ENCODE peak calls at places on chromosomes 13 and 19, in five cellular contexts. K is neuronal stem cell, F is H1, Z is mesenchymal stem cell, A is trophoblast cell. B is an unnamed sample.

GRCh38 chr13:29456419-29456818 is 139.1 kb downstream of the SLC7A1 start:
- DNase-seq in F (no peak), A (no peak), K (no peak), Z (no peak), B (no peak)

GRCh38 chr19:58044391-58044790 is 10.6 kb downstream of the ZSCAN1 start:
- DNase-seq in K (no peak), F (no peak), Z (no peak), A (no peak), B (no peak)

GRCh38 chr13:32622827-32623226 is 36.6 kb downstream of the PDS5B start:
- DNase-seq in F (no peak), K (no peak), Z (no peak), A (no peak), B (no peak)

GRCh38 chr19:29680447-29680846 is 15.2 kb downstream of the PLEKHF1 start:
- DNase-seq in K (no peak), Z (no peak), A (no peak), F (no peak), B (no peak)

GRCh38 chr13:72959643-72960042 is 99.2 kb upstream of the KLF5 start:
- DNase-seq in K (no peak), A (peak; percentile 24), F (no peak), Z (no peak), B (no peak)

GRCh38 chr19:16850133-16850532 is 20.9 kb downstream of the SIN3B start:
- DNase-seq in K (no peak), Z (peak; percentile 47), A (no peak), F (no peak), B (no peak)

GRCh38 chr13:59301166-59301551 is 862.6 kb downstream of the DIAPH3 start:
- DNase-seq in F (no peak), A (peak; percentile 39), Z (no peak), K (no peak), B (no peak)

GRCh38 chr13:89900104-89900760 is 1447.3 kb upstream of the MIR17HG start:
- DNase-seq in F (no peak), A (no peak), K (no peak), Z (no peak), B (no peak)

GRCh38 chr13:29594710-29595379 is 643 bp downstream of the SLC7A1 start:
- DNase-seq in F (no peak), K (peak; percentile 29), Z (peak; percentile 74), A (peak; percentile 83), B (no peak)

GRCh38 chr13:26743971-26744370 is 16.6 kb downstream of the GPR12 start:
- DNase-seq in K (no peak), Z (no peak), F (no peak), A (no peak), B (no peak)

GRCh38 chr13:38637576-38637975 is 49.3 kb upstream of the FREM2 start:
- DNase-seq in A (no peak), F (no peak), Z (no peak), K (no peak), B (no peak)

GRCh38 chr13:76854894-76855293 is 31.3 kb downstream of the KCTD12 start:
- DNase-seq in F (no peak), Z (peak; percentile 12), A (peak; percentile 96), K (no peak), B (no peak)

GRCh38 chr13:111382877-111383276 is 62.4 kb downstream of the TEX29 start:
- DNase-seq in K (no peak), F (no peak), A (no peak), Z (no peak), B (peak; percentile 11)

GRCh38 chr13:82879921-82880320 is 1002.4 kb downstream of the SLITRK1 start:
- DNase-seq in K (peak; percentile 6), Z (no peak), A (no peak), F (no peak), B (no peak)

GRCh38 chr19:44624840-44625354 is 11.5 kb downstream of the IGSF23 start:
- DNase-seq in F (no peak), K (no peak), Z (no peak), A (no peak), B (no peak)
- H2BK12ac ChIP-seq in F (no peak overlapping the region), K (no peak overlapping the region), Z (no peak overlapping the region), A (no peak overlapping the region), B (no peak overlapping the region)

GRCh38 chr19:10107254-10107653 is 1.1 kb downstream of the PPAN start:
- DNase-seq in Z (no peak), F (no peak), A (no peak), K (no peak), B (no peak)
- H2BK12ac ChIP-seq in Z (no peak overlapping the region), F (no peak overlapping the region), A (no peak overlapping the region), K (no peak overlapping the region), B (no peak overlapping the region)

DNA sequence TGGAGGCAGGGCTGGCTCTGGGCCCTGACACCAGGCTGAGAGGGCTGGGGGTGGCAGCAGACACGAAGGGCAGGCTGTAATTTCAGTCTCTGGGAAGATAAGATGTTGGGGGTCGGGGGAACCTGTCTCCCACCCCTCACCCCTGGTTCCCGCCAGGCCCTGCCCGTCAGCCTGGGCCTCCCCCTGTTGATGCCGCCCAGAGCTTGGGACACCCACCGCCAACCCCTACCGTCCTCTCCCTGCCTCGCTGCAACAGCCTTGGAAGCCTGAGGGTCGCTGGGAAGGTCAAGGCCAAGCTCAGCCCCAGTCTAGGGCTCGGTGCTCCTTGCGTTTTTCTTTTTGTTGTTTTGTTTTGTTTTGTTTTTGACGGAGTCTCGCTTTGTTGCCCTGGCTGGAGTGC is 14.5 kb downstream of the PALM start:
- DNase-seq in Z (no peak), F (no peak), A (no peak), K (no peak), B (no peak)
- H2BK12ac ChIP-seq in Z (no peak overlapping the region), F (no peak overlapping the region), A (no peak overlapping the region), K (no peak overlapping the region), B (no peak overlapping the region)

DNA sequence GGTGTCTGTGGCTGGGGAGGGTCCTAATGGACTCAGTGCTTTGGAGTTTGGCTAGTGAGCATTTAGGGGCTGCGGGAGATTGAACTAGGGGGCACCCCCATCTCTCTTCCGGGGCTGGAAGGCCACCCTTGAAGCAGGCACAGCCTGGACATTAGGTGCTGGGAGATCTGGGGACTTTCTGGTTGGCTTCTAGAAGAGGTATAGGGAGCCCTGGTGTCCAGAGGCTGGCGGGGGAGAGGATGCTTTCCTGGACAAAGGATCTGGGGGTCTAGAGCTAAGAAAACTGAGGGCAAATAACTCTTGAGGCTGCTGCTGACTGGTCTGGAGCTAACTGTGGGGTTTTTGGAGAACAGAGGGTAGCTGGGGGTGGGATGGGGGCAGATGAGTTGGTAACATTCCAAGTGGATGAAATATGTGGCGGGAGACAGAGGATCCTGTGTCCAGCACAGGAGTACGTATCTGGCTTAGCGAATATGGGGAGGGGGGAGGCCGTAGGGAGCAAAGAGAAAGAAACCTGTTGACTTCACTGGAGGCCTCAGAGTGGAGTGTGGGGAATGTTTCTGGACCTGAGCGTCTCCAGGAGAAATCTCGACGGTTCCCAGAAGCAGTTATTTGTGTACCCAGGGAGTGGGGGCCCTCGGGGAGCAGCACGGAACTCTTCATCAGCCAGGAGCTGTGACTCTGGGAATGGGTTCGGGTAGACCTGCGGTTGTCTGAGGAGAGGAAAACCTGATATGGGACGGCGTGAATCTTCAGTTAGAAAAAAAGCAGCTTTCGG is 1.4 kb downstream of the HNRNPUL1 start:
- DNase-seq in A (peak; percentile 50), Z (peak; percentile 59), K (no peak), F (no peak), B (no peak)
- H2BK12ac ChIP-seq in A (peak overlapping the region; percentile 74), Z (no peak overlapping the region), K (no peak overlapping the region), F (no peak overlapping the region), B (no peak overlapping the region)

DNA sequence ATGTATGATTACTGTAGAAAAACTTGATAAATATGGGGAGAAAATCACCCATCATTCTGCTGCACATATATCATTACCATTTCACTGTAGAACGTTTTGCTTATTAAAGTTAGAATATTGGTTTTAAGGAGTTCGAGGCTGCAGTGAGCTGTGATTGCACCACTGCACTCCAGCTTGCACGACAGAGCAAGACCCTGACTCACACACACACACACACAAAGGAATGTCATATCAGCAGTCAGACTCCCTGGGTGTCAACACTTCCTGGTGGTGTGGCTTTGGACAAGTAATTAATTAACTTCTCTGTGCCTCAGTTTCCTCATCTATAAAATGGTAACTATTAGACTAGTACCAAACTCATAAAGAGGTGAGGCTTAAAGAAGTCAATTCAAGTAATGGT is 11.3 kb upstream of the PNMA8A start:
- DNase-seq in Z (peak; percentile 60), K (no peak), A (no peak), F (no peak), B (no peak)
- H2BK12ac ChIP-seq in Z (no peak overlapping the region), K (no peak overlapping the region), A (no peak overlapping the region), F (no peak overlapping the region), B (no peak overlapping the region)

GRCh38 chr19:5269926-5270325 is 70.7 kb downstream of the PTPRS start:
- DNase-seq in K (no peak), Z (no peak), A (no peak), F (no peak), B (no peak)
- H2BK12ac ChIP-seq in K (no peak overlapping the region), Z (no peak overlapping the region), A (no peak overlapping the region), F (no peak overlapping the region), B (no peak overlapping the region)

DNA sequence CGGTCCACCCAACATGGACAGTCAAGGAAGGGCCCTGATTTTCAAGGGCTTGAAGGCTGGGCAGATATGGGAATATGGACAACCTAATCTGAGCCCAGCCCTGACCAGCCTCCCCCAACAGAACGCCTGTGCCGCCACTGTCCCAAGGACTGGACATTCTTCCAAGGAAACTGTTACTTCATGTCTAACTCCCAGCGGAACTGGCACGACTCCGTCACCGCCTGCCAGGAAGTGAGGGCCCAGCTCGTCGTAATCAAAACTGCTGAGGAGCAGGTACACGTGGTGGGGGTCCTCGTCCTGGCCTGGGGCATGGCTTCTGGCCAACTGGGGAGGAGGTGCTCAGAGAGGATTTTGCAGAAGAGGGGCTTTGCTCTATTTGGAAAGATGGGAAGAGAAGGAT is 3.5 kb downstream of the CLEC4M start:
- DNase-seq in A (no peak), K (no peak), F (no peak), Z (no peak), B (no peak)
- H2BK12ac ChIP-seq in A (no peak overlapping the region), K (no peak overlapping the region), F (no peak overlapping the region), Z (no peak overlapping the region), B (no peak overlapping the region)

DNA sequence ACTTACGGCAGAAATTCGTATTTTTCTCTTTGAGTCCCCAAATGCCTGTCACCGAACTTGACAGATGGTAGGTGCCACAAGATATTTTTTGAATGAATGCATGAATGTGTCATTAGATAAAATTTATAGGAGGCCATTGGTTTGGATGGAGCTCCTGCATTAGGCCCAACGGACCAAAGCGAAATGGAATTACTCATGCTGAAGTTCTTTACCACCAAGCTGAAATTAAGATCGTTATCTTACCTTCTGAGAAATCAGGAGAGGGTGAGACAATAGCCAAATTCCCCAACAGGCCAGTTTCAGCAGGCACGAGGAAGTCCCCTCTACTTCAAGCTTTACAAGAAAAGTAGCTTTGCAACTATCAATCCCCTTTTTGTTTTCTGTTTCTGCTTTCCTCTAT is 452.5 kb upstream of the ARGLU1 start:
- DNase-seq in F (no peak), K (no peak), Z (no peak), A (peak; percentile 58), B (no peak)
- H2BK12ac ChIP-seq in F (no peak overlapping the region), K (no peak overlapping the region), Z (no peak overlapping the region), A (no peak overlapping the region), B (no peak overlapping the region)